ENCODE peak calls at places on chromosomes 2 and 18, in eight cellular contexts. Y is cardiac muscle cell, F is fibroblast of mammary gland, Q is A549, H is progenitor cell of endocrine pancreas, L is left ventricle myocardium inferior, C is hepatocyte, M is nephron progenitor cell. T is an unnamed sample.

GRCh38 chr2:43840961-43841360 is 2.2 kb downstream of the ABCG8 start:
- DNase-seq in H (no peak), L (no peak), Q (no peak), M (no peak), F (no peak), Y (no peak), C (no peak), T (no peak)

GRCh38 chr2:238107525-238108422 is 7.6 kb downstream of the ESPNL start:
- DNase-seq in Q (no peak), L (no peak), F (no peak), H (no peak), M (no peak), Y (no peak), C (peak), T (no peak)

GRCh38 chr2:144078802-144079386 is 441.0 kb downstream of the ZEB2 start:
- DNase-seq in L (no peak), F (no peak), Q (no peak), Y (no peak), H (no peak), C (no peak), M (no peak), T (no peak)

GRCh38 chr18:11482271-11482670 is 127.1 kb upstream of the SLC35G4 start:
- DNase-seq in Y (no peak), M (no peak), Q (no peak), C (no peak), L (no peak), F (no peak), H (no peak), T (no peak)

GRCh38 chr2:112779598-112779997 is 4.7 kb downstream of the IL1A start:
- DNase-seq in H (no peak), Y (no peak), L (no peak), F (no peak), Q (no peak), M (no peak), C (no peak), T (no peak)

GRCh38 chr2:1942836-1943360 is 198.6 kb upstream of the PXDN start:
- DNase-seq in Y (no peak), L (no peak), F (no peak), Q (no peak), H (no peak), M (no peak), C (no peak), T (no peak)

GRCh38 chr2:236119476-236119875 is 48.7 kb downstream of the GBX2 start:
- DNase-seq in L (no peak), M (no peak), F (no peak), Y (no peak), C (no peak), Q (no peak), H (no peak), T (no peak)

GRCh38 chr18:50686409-50686808 is 126.5 kb downstream of the MAPK4 start:
- DNase-seq in M (no peak), Q (no peak), L (no peak), Y (no peak), F (no peak), H (no peak), C (no peak), T (no peak)

GRCh38 chr2:126756125-126756524 is 100.2 kb downstream of the GYPC start:
- DNase-seq in F (no peak), M (no peak), Q (no peak), C (no peak), H (no peak), Y (no peak), L (no peak), T (no peak)

GRCh38 chr2:162333968-162334367 is 10.0 kb upstream of the GCA start:
- DNase-seq in C (peak), L (no peak), M (peak), Q (no peak), H (no peak), F (peak), Y (peak), T (peak)

GRCh38 chr18:11849845-11850747 is 1.1 kb upstream of the CHMP1B start:
- DNase-seq in C (peak), H (no peak), Y (peak), Q (peak), F (peak), M (peak), L (peak), T (peak)

GRCh38 chr2:224586127-224586702 is 1.1 kb upstream of the CUL3 start:
- DNase-seq in F (no peak), Q (no peak), M (no peak), H (no peak), C (no peak), L (no peak), Y (no peak), T (no peak)

GRCh38 chr18:63319383-63320040 is at the start of gene BCL2:
- DNase-seq in Q (peak), L (peak), H (no peak), M (no peak), F (peak), C (peak), Y (peak), T (no peak)

GRCh38 chr2:62099050-62099449 is 96.9 kb upstream of the B3GNT2 start:
- DNase-seq in Y (no peak), Q (no peak), C (no peak), F (no peak), L (no peak), H (no peak), M (no peak), T (no peak)

GRCh38 chr2:174615951-174616436 is 18.4 kb upstream of the WIPF1 start:
- DNase-seq in Y (no peak), C (no peak), F (peak), M (no peak), Q (no peak), H (no peak), L (peak), T (no peak)

GRCh38 chr2:117057021-117057420 is 757.5 kb upstream of the DDX18 start:
- DNase-seq in Y (no peak), H (no peak), C (peak), L (no peak), F (no peak), Q (no peak), M (no peak), T (no peak)

GRCh38 chr18:22701795-22702194 is 231.3 kb upstream of the RBBP8 start:
- DNase-seq in C (no peak), H (no peak), L (no peak), M (no peak), Y (no peak), F (no peak), Q (no peak), T (no peak)

GRCh38 chr2:119545754-119546445 is 1.7 kb downstream of the CFAP221 start:
- DNase-seq in Q (no peak), Y (no peak), H (no peak), L (no peak), F (peak), M (no peak), C (no peak), T (no peak)
- TF ChIP-seq CTCF in Q (no peak), Y (no peak), H (no peak), L (no peak), F (no peak), M (no peak), C (no peak), T (no peak)

DNA sequence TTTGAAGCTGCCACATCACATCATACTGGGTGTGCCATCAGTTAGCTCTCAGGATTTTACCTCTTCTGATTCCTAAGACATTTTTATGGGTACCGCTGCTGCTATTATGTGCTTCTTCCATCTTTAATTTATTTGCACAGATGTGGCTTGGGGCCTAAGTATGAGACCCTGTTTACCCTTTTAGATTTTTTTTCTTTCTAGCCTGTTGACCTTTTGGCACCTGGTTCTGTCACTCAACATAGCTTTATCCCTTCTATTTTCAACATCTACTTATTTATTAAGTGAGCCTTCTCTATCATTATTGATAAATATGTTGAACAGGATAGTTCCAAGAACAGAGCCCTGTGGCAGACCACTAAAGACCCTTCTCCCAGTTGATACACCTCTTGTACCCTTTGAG is 57.0 kb downstream of the TET3 start:
- DNase-seq in Y (no peak), L (no peak), H (no peak), Q (no peak), M (no peak), F (no peak), C (no peak), T (no peak)
- TF ChIP-seq CTCF in Y (no peak), L (no peak), H (no peak), Q (no peak), M (no peak), F (no peak), C (no peak), T (no peak)

DNA sequence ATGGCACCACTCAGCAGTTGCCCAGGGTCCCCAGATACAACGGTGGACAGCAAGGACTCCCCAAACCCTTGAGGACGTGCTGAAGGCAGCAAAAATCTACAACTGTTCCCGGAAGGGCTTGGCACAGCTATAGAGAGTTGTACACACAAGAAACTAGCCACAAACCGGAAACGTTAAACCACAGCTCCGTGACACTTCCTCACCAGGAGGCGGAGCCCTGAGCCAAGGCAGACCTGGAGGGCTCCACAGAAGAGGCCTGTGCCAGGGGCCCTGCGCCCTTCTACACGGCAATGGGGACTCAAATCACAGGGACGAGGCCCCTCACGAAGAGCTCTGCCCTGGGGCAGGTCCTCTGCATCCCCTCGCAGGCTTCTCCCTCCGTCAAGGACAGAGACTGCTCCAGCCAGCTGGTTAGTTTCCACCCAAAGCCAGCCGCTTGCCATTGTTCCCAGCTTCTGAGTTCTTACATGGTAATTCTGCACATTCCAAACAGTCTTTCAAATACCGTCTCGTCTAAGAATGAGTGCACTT is 133.3 kb downstream of the HDAC4 start:
- DNase-seq in M (no peak), Q (no peak), F (peak), C (no peak), Y (no peak), H (no peak), L (no peak), T (peak)
- TF ChIP-seq CTCF in M (no peak), Q (no peak), F (peak), C (peak), Y (peak), H (no peak), L (peak), T (no peak)

DNA sequence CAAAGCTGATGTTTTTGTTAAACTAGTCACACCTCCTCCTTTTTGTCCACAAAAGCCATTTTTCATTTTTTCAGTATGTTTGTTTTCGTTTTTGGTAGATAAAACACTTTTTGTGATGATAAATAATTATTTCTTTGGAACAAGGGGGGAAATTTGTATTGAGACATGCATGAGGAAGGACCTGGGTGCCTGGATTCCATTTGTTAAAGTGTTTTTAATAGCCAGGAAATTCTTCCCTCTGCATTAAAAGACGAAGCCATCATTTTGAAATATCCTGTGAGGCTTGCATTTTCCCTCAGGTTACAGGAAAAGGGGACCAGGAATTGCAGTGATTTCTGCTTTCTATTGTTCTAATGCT is 52.1 kb upstream of the CTLA4 start:
- DNase-seq in L (no peak), M (no peak), C (no peak), Q (no peak), H (no peak), Y (no peak), F (no peak), T (no peak)
- TF ChIP-seq CTCF in L (no peak), M (no peak), C (no peak), Q (no peak), H (no peak), Y (no peak), F (no peak), T (no peak)

GRCh38 chr18:8450013-8450412 is 159.2 kb upstream of the RAB12 start:
- DNase-seq in L (no peak), M (no peak), C (no peak), Q (peak), H (no peak), F (peak), Y (peak), T (peak)
- TF ChIP-seq CTCF in L (peak), M (peak), C (peak), Q (peak), H (peak), F (peak), Y (peak), T (peak)

T was measured in Calu3.